ENCODE peak calls at places on chromosomes 1 and 21, in six cellular contexts. Q is T-helper 17 cell; K is lower lobe of right lung; E is activated T-cell treated with anti-CD3 and anti-CD28 coated beads, Interleukin-2, amount 50 U/mL, for 4 hours; Y is activated T-helper 17 cell treated with anti-CD3 and anti-CD28 coated beads, Interleukin-2, amount 50 U/mL, for 72 hours; S is activated CD8-positive, alpha-beta T cell treated with anti-CD3 and anti-CD28 coated beads for 36 hours. B is an unnamed sample.

GRCh38 chr1:82534996-82535395 is 734.3 kb downstream of the ADGRL2 start:
- ATAC-seq in S (no peak), Q (no peak), Y (no peak), E (no peak), K (no peak), B (no peak)

GRCh38 chr1:150696151-150696550 is 803 bp downstream of the GOLPH3L start:
- ATAC-seq in Q (no peak), E (no peak), S (no peak), Y (no peak), K (no peak), B (no peak)

GRCh38 chr1:57132993-57133614 is 167.3 kb upstream of the C8B start:
- ATAC-seq in S (no peak), K (no peak), E (no peak), Q (no peak), Y (no peak), B (no peak)

GRCh38 chr21:45989355-45990048 is 7.9 kb downstream of the COL6A1 start:
- ATAC-seq in E (no peak), S (no peak), Y (no peak), Q (no peak), K (no peak), B (no peak)

GRCh38 chr1:30372792-30373433 is 350.5 kb downstream of the MATN1 start:
- ATAC-seq in E (no peak), S (no peak), Y (no peak), Q (no peak), K (no peak), B (no peak)

GRCh38 chr1:14435368-14436023 is 163.0 kb upstream of the KAZN start:
- ATAC-seq in Y (no peak), E (no peak), S (no peak), K (no peak), Q (no peak), B (no peak)

GRCh38 chr1:205735218-205735617 is 14.8 kb downstream of the NUCKS1 start:
- ATAC-seq in E (peak; percentile 23), S (peak; percentile 86), Q (no peak), K (no peak), Y (peak; percentile 88), B (peak; percentile 80)

GRCh38 chr1:243268284-243268653 is 12.4 kb downstream of the SDCCAG8 start:
- ATAC-seq in K (peak; percentile 72), E (no peak), Q (no peak), S (no peak), Y (no peak), B (no peak)

GRCh38 chr1:15749399-15750291 is 7.3 kb downstream of the TMEM82 start:
- ATAC-seq in Q (no peak), S (no peak), K (peak; percentile 59), E (no peak), Y (no peak), B (no peak)

GRCh38 chr1:7121622-7121988 is 336.4 kb downstream of the CAMTA1 start:
- ATAC-seq in K (no peak), Y (no peak), Q (no peak), E (no peak), S (no peak), B (no peak)

GRCh38 chr21:17488620-17489019 is 24.2 kb upstream of the CXADR start:
- ATAC-seq in E (no peak), Y (peak; percentile 80), Q (no peak), S (peak; percentile 64), K (no peak), B (peak; percentile 59)

GRCh38 chr1:205766570-205766969 is 8.7 kb downstream of the RAB29 start:
- ATAC-seq in Y (no peak), E (no peak), Q (no peak), S (no peak), K (no peak), B (no peak)

GRCh38 chr1:88646852-88647645 is 37.0 kb upstream of the PKN2 start:
- ATAC-seq in E (no peak), Y (peak; percentile 40), Q (no peak), K (no peak), S (peak; percentile 87), B (peak; percentile 24)

GRCh38 chr21:33229099-33229775 is 501 bp upstream of the IFNAR2 start:
- ATAC-seq in S (peak; percentile 5), Q (peak; percentile 3), Y (no peak), E (no peak), K (no peak), B (no peak)

GRCh38 chr1:178294654-178295053 is 200.8 kb downstream of the RASAL2 start:
- ATAC-seq in S (no peak), Y (no peak), K (no peak), Q (no peak), E (no peak), B (no peak)

GRCh38 chr21:16488042-16488441 is 758.3 kb downstream of the USP25 start:
- ATAC-seq in Y (no peak), E (no peak), Q (no peak), S (no peak), K (no peak), B (no peak)

GRCh38 chr1:39936724-39937491 is 18.0 kb upstream of the MFSD2A start:
- ATAC-seq in Y (no peak), K (no peak), S (no peak), E (no peak), Q (no peak), B (no peak)

GRCh38 chr1:76269175-76269574 is 194.6 kb downstream of the ST6GALNAC3 start:
- ATAC-seq in K (peak; percentile 76), S (peak; percentile 50), Y (peak; percentile 40), E (peak; percentile 55), Q (no peak), B (no peak)

GRCh38 chr1:116878804-116879477 is 30.8 kb upstream of the PTGFRN start:
- ATAC-seq in S (peak; percentile 38), E (peak; percentile 27), Y (peak; percentile 52), Q (no peak), K (peak; percentile 22), B (no peak)

GRCh38 chr1:153133743-153134142 is 16.9 kb downstream of the SPRR2G start:
- ATAC-seq in Q (no peak), S (no peak), K (no peak), E (no peak), Y (no peak), B (no peak)

GRCh38 chr1:151619489-151620093 is 7.7 kb downstream of the SNX27 start:
- ATAC-seq in Y (peak; percentile 74), S (no peak), Q (no peak), E (no peak), K (peak; percentile 82), B (no peak)

GRCh38 chr1:183887826-183888819 is 83.2 kb downstream of the RGL1 start:
- ATAC-seq in K (no peak), E (peak; percentile 34), Y (peak; percentile 62), S (peak; percentile 51), Q (peak; percentile 85), B (peak; percentile 55)

GRCh38 chr1:205088341-205088740 is 4.1 kb upstream of the TMEM81 start:
- ATAC-seq in S (no peak), K (no peak), Y (no peak), Q (no peak), E (no peak), B (no peak)

GRCh38 chr1:38243106-38243505 is 196.5 kb upstream of the POU3F1 start:
- ATAC-seq in Q (no peak), Y (no peak), S (no peak), E (no peak), K (no peak), B (no peak)

GRCh38 chr1:160519542-160520435 is 3.3 kb downstream of the SLAMF6 start:
- ATAC-seq in Q (peak; percentile 67), E (peak; percentile 56), S (peak; percentile 64), K (peak; percentile 37), Y (peak; percentile 82), B (peak; percentile 62)

GRCh38 chr1:58468612-58469493 is 77.7 kb downstream of the OMA1 start:
- ATAC-seq in S (no peak), E (no peak), Q (no peak), K (no peak), Y (no peak), B (no peak)

GRCh38 chr1:230009611-230010313 is 57.3 kb upstream of the GALNT2 start:
- ATAC-seq in S (no peak), K (no peak), E (no peak), Y (no peak), Q (no peak), B (no peak)

GRCh38 chr1:91011726-91012125 is 10.1 kb downstream of the ZNF644 start:
- ATAC-seq in Y (no peak), S (no peak), Q (no peak), K (peak; percentile 41), E (no peak), B (no peak)

GRCh38 chr1:94746635-94747525 is 73.3 kb upstream of the SLC44A3 start:
- ATAC-seq in Q (no peak), S (no peak), Y (no peak), E (no peak), K (peak; percentile 54), B (no peak)

GRCh38 chr1:227748496-227749182 is 13.4 kb downstream of the SNAP47 start:
- ATAC-seq in E (peak; percentile 46), Y (peak; percentile 99), S (peak; percentile 88), K (peak; percentile 45), Q (peak; percentile 99), B (peak; percentile 94)

B was measured in activated CD4-positive, CD25-positive, alpha-beta regulatory T cell treated with anti-CD3 and anti-CD28 coated beads, Interleukin-2, amount 50 U/mL, for 24 hours.